ENCODE peak calls at places on chromosome 7, in five cellular contexts. One of them, this sample, is unnamed.

GRCh38 chr7:2190531-2190930 is 42.2 kb downstream of the MAD1L1 start:
- DNase-seq in HepG2: no peak
- DNase-seq in A549: no peak
- DNase-seq in GM12878: no peak
- DNase-seq in endothelial cell of umbilical vein: no peak
- DNase-seq in this sample: no peak

GRCh38 chr7:98374285-98374680 is 26.6 kb downstream of the BAIAP2L1 start:
- DNase-seq in A549: no peak
- DNase-seq in HepG2: no peak
- DNase-seq in endothelial cell of umbilical vein: no peak
- DNase-seq in GM12878: no peak
- DNase-seq in this sample: no peak

GRCh38 chr7:83908526-83908925 is 259.6 kb upstream of the SEMA3E start:
- DNase-seq in GM12878: no peak
- DNase-seq in HepG2: no peak
- DNase-seq in A549: no peak
- DNase-seq in endothelial cell of umbilical vein: no peak
- DNase-seq in this sample: peak

GRCh38 chr7:78412216-78412858 is 613.8 kb downstream of the PHTF2 start:
- DNase-seq in A549: no peak
- DNase-seq in endothelial cell of umbilical vein: no peak
- DNase-seq in HepG2: no peak
- DNase-seq in GM12878: no peak
- DNase-seq in this sample: no peak

GRCh38 chr7:136424058-136424457 is 444.4 kb upstream of the CHRM2 start:
- DNase-seq in endothelial cell of umbilical vein: no peak
- DNase-seq in HepG2: no peak
- DNase-seq in A549: no peak
- DNase-seq in GM12878: no peak
- DNase-seq in this sample: no peak

GRCh38 chr7:17462059-17462695 is 163.7 kb downstream of the AHR start:
- DNase-seq in HepG2: no peak
- DNase-seq in endothelial cell of umbilical vein: no peak
- DNase-seq in GM12878: no peak
- DNase-seq in A549: no peak
- DNase-seq in this sample: no peak

GRCh38 chr7:50421043-50421442 is 29.1 kb downstream of the FIGNL1 start:
- DNase-seq in GM12878: no peak
- DNase-seq in A549: no peak
- DNase-seq in HepG2: no peak
- DNase-seq in endothelial cell of umbilical vein: no peak
- DNase-seq in this sample: no peak

GRCh38 chr7:29207469-29207868 is 12.9 kb downstream of the CHN2 start:
- DNase-seq in endothelial cell of umbilical vein: peak
- DNase-seq in A549: no peak
- DNase-seq in GM12878: no peak
- DNase-seq in HepG2: peak
- DNase-seq in this sample: peak

GRCh38 chr7:7595451-7595850 is 28.8 kb downstream of the MIOS start:
- DNase-seq in A549: peak
- DNase-seq in HepG2: peak
- DNase-seq in endothelial cell of umbilical vein: peak
- DNase-seq in GM12878: no peak
- DNase-seq in this sample: peak

GRCh38 chr7:140350056-140350455 is 48.3 kb downstream of the SLC37A3 start:
- DNase-seq in HepG2: no peak
- DNase-seq in GM12878: no peak
- DNase-seq in endothelial cell of umbilical vein: no peak
- DNase-seq in A549: no peak
- DNase-seq in this sample: no peak

GRCh38 chr7:99440195-99440594 is 1.5 kb downstream of the CPSF4 start:
- DNase-seq in HepG2: no peak
- DNase-seq in A549: no peak
- DNase-seq in endothelial cell of umbilical vein: no peak
- DNase-seq in GM12878: no peak
- DNase-seq in this sample: no peak
- H3K4me3 ChIP-seq in HepG2: peak
- H3K4me3 ChIP-seq in A549: peak
- H3K4me3 ChIP-seq in endothelial cell of umbilical vein: no peak
- H3K4me3 ChIP-seq in GM12878: peak
- H3K4me3 ChIP-seq in this sample: peak

GRCh38 chr7:121985476-121985875 is 112.5 kb downstream of the PTPRZ1 start:
- DNase-seq in HepG2: no peak
- DNase-seq in endothelial cell of umbilical vein: no peak
- DNase-seq in A549: peak
- DNase-seq in GM12878: no peak
- DNase-seq in this sample: no peak
- TF ChIP-seq CTCF in HepG2: no peak
- TF ChIP-seq CTCF in endothelial cell of umbilical vein: no peak
- TF ChIP-seq CTCF in A549: no peak
- TF ChIP-seq CTCF in GM12878: no peak
- TF ChIP-seq CTCF in this sample: no peak

GRCh38 chr7:90625562-90625961 is 29.4 kb downstream of the CDK14 start:
- DNase-seq in A549: no peak
- DNase-seq in GM12878: no peak
- DNase-seq in endothelial cell of umbilical vein: peak
- DNase-seq in HepG2: no peak
- DNase-seq in this sample: no peak
- TF ChIP-seq MYC in A549: no peak
- TF ChIP-seq MYC in GM12878: no peak
- TF ChIP-seq MYC in endothelial cell of umbilical vein: no peak
- TF ChIP-seq MYC in HepG2: no peak
- TF ChIP-seq MYC in this sample: no peak

GRCh38 chr7:11237742-11238141 is 264.1 kb downstream of the PHF14 start:
- DNase-seq in A549: no peak
- DNase-seq in GM12878: no peak
- DNase-seq in endothelial cell of umbilical vein: no peak
- DNase-seq in HepG2: no peak
- DNase-seq in this sample: no peak
- H3K4me3 ChIP-seq in A549: peak
- H3K4me3 ChIP-seq in GM12878: no peak
- H3K4me3 ChIP-seq in endothelial cell of umbilical vein: no peak
- H3K4me3 ChIP-seq in HepG2: peak
- H3K4me3 ChIP-seq in this sample: no peak

DNA sequence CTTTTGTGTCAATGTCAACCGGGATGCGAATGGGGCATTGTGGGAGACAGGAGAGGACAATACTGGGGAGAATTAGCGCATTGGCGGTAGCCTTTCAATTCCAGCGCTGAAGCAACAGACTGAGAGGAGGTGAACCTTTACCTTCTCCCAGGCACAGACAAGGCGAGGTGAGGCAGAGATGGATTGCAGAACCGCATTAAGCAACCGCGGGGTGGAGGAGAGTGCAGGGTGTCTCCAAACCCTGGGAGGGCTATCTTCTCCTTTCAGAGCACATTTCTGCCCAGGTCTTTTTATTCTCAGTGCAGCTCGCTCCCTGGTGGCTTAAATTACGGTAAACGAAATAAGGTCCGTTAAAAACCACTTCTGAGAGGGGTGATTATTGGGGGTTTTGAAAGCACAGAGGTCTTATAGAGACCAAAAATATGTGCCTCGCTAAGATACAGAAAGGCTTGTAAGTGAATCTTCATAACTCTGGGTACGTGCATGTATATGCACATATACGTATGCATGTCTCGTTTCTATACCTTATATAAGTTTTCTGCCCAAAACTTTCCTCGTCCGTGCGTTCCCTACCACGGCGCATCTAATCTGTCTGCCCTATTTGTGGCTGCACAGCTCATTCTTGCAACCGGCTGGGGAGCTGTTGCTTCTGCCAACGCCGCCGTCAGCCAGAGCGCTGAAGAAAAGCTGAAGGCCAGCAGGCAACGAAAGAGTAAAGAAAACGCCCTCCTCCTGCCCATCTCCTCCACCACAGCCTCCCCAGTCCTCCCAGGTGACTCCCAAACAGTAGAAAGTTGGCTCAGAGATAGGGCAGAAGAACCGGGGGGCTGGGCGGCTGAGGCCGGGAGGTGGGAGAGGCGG is 915 bp upstream of the ZNF804B start:
- DNase-seq in GM12878: no peak
- DNase-seq in HepG2: no peak
- DNase-seq in endothelial cell of umbilical vein: peak
- DNase-seq in A549: no peak
- DNase-seq in this sample: no peak
- TF ChIP-seq CTCF in GM12878: no peak
- TF ChIP-seq CTCF in HepG2: no peak
- TF ChIP-seq CTCF in endothelial cell of umbilical vein: no peak
- TF ChIP-seq CTCF in A549: no peak
- TF ChIP-seq CTCF in this sample: no peak

This sample was measured in NB4.